ENCODE peak calls at places on chromosome 11, in five cellular contexts. One of them, this sample, is unnamed.

GRCh38 chr11:45304111-45304991 is 18.2 kb upstream of the SYT13 start:
- DNase-seq in cardiac fibroblast: no peak
- DNase-seq in activated T-helper 9 cell treated with anti-CD3 and anti-CD28 coated beads, Interleukin-2, amount 50 U/mL, for 16 hours: no peak
- DNase-seq in iris pigment epithelial cell: no peak
- DNase-seq in RPMI7951: no peak
- DNase-seq in this sample: no peak

GRCh38 chr11:15636520-15637065 is 521.9 kb downstream of the INSC start:
- DNase-seq in iris pigment epithelial cell: no peak
- DNase-seq in cardiac fibroblast: peak
- DNase-seq in activated T-helper 9 cell treated with anti-CD3 and anti-CD28 coated beads, Interleukin-2, amount 50 U/mL, for 16 hours: no peak
- DNase-seq in RPMI7951: no peak
- DNase-seq in this sample: no peak

GRCh38 chr11:10623797-10624761 is 55.6 kb upstream of the LYVE1 start:
- DNase-seq in activated T-helper 9 cell treated with anti-CD3 and anti-CD28 coated beads, Interleukin-2, amount 50 U/mL, for 16 hours: no peak
- DNase-seq in cardiac fibroblast: peak
- DNase-seq in iris pigment epithelial cell: peak
- DNase-seq in RPMI7951: peak
- DNase-seq in this sample: peak

GRCh38 chr11:68688881-68689280 is 4.5 kb downstream of the GAL start:
- DNase-seq in iris pigment epithelial cell: no peak
- DNase-seq in RPMI7951: no peak
- DNase-seq in cardiac fibroblast: no peak
- DNase-seq in activated T-helper 9 cell treated with anti-CD3 and anti-CD28 coated beads, Interleukin-2, amount 50 U/mL, for 16 hours: no peak
- DNase-seq in this sample: no peak

GRCh38 chr11:118807800-118808778 is 17.1 kb upstream of the DDX6 start:
- DNase-seq in iris pigment epithelial cell: no peak
- DNase-seq in cardiac fibroblast: no peak
- DNase-seq in RPMI7951: no peak
- DNase-seq in activated T-helper 9 cell treated with anti-CD3 and anti-CD28 coated beads, Interleukin-2, amount 50 U/mL, for 16 hours: no peak
- DNase-seq in this sample: no peak

GRCh38 chr11:86891020-86891419 is 64.2 kb downstream of the FZD4 start:
- DNase-seq in cardiac fibroblast: no peak
- DNase-seq in activated T-helper 9 cell treated with anti-CD3 and anti-CD28 coated beads, Interleukin-2, amount 50 U/mL, for 16 hours: no peak
- DNase-seq in iris pigment epithelial cell: no peak
- DNase-seq in RPMI7951: no peak
- DNase-seq in this sample: no peak

GRCh38 chr11:73140213-73141030 is 1.7 kb downstream of the FCHSD2 start:
- DNase-seq in RPMI7951: peak
- DNase-seq in cardiac fibroblast: peak
- DNase-seq in iris pigment epithelial cell: peak
- DNase-seq in activated T-helper 9 cell treated with anti-CD3 and anti-CD28 coated beads, Interleukin-2, amount 50 U/mL, for 16 hours: no peak
- DNase-seq in this sample: peak

GRCh38 chr11:44247508-44247907 is 62.4 kb downstream of the ALX4 start:
- DNase-seq in iris pigment epithelial cell: no peak
- DNase-seq in cardiac fibroblast: no peak
- DNase-seq in activated T-helper 9 cell treated with anti-CD3 and anti-CD28 coated beads, Interleukin-2, amount 50 U/mL, for 16 hours: no peak
- DNase-seq in RPMI7951: peak
- DNase-seq in this sample: no peak

GRCh38 chr11:131982154-131982553 is 611.7 kb downstream of the NTM start:
- DNase-seq in cardiac fibroblast: no peak
- DNase-seq in RPMI7951: no peak
- DNase-seq in iris pigment epithelial cell: no peak
- DNase-seq in activated T-helper 9 cell treated with anti-CD3 and anti-CD28 coated beads, Interleukin-2, amount 50 U/mL, for 16 hours: no peak
- DNase-seq in this sample: no peak

GRCh38 chr11:119844808-119845207 is 115.8 kb upstream of the NECTIN1 start:
- DNase-seq in activated T-helper 9 cell treated with anti-CD3 and anti-CD28 coated beads, Interleukin-2, amount 50 U/mL, for 16 hours: no peak
- DNase-seq in iris pigment epithelial cell: no peak
- DNase-seq in RPMI7951: no peak
- DNase-seq in cardiac fibroblast: no peak
- DNase-seq in this sample: no peak

GRCh38 chr11:75954039-75954438 is 139.0 kb downstream of the UVRAG start:
- DNase-seq in iris pigment epithelial cell: no peak
- DNase-seq in RPMI7951: no peak
- DNase-seq in activated T-helper 9 cell treated with anti-CD3 and anti-CD28 coated beads, Interleukin-2, amount 50 U/mL, for 16 hours: no peak
- DNase-seq in cardiac fibroblast: peak
- DNase-seq in this sample: peak

GRCh38 chr11:14593671-14594070 is 49.9 kb upstream of the PDE3B start:
- DNase-seq in activated T-helper 9 cell treated with anti-CD3 and anti-CD28 coated beads, Interleukin-2, amount 50 U/mL, for 16 hours: no peak
- DNase-seq in RPMI7951: no peak
- DNase-seq in cardiac fibroblast: no peak
- DNase-seq in iris pigment epithelial cell: no peak
- DNase-seq in this sample: no peak

GRCh38 chr11:123135863-123136446 is 59.1 kb downstream of the CLMP start:
- DNase-seq in cardiac fibroblast: no peak
- DNase-seq in iris pigment epithelial cell: no peak
- DNase-seq in activated T-helper 9 cell treated with anti-CD3 and anti-CD28 coated beads, Interleukin-2, amount 50 U/mL, for 16 hours: no peak
- DNase-seq in RPMI7951: no peak
- DNase-seq in this sample: no peak

GRCh38 chr11:73566422-73566821 is 31.5 kb downstream of the FAM168A start:
- DNase-seq in RPMI7951: no peak
- DNase-seq in iris pigment epithelial cell: peak
- DNase-seq in cardiac fibroblast: peak
- DNase-seq in activated T-helper 9 cell treated with anti-CD3 and anti-CD28 coated beads, Interleukin-2, amount 50 U/mL, for 16 hours: no peak
- DNase-seq in this sample: peak

GRCh38 chr11:69447786-69448185 is 33.7 kb upstream of the LINC01488 start:
- DNase-seq in activated T-helper 9 cell treated with anti-CD3 and anti-CD28 coated beads, Interleukin-2, amount 50 U/mL, for 16 hours: no peak
- DNase-seq in cardiac fibroblast: no peak
- DNase-seq in RPMI7951: peak
- DNase-seq in iris pigment epithelial cell: peak
- DNase-seq in this sample: peak

GRCh38 chr11:108697872-108698473 is 33.1 kb downstream of the DDX10 start:
- DNase-seq in cardiac fibroblast: peak
- DNase-seq in activated T-helper 9 cell treated with anti-CD3 and anti-CD28 coated beads, Interleukin-2, amount 50 U/mL, for 16 hours: no peak
- DNase-seq in iris pigment epithelial cell: peak
- DNase-seq in RPMI7951: peak
- DNase-seq in this sample: peak

GRCh38 chr11:27557223-27557622 is 50.7 kb upstream of the LIN7C start:
- DNase-seq in activated T-helper 9 cell treated with anti-CD3 and anti-CD28 coated beads, Interleukin-2, amount 50 U/mL, for 16 hours: no peak
- DNase-seq in iris pigment epithelial cell: peak
- DNase-seq in RPMI7951: no peak
- DNase-seq in cardiac fibroblast: no peak
- DNase-seq in this sample: no peak

GRCh38 chr11:114161486-114162250 is 102.2 kb downstream of the ZBTB16 start:
- DNase-seq in iris pigment epithelial cell: no peak
- DNase-seq in RPMI7951: no peak
- DNase-seq in cardiac fibroblast: no peak
- DNase-seq in activated T-helper 9 cell treated with anti-CD3 and anti-CD28 coated beads, Interleukin-2, amount 50 U/mL, for 16 hours: no peak
- DNase-seq in this sample: no peak

GRCh38 chr11:118615996-118616395 is 8.6 kb downstream of the PHLDB1 start:
- DNase-seq in activated T-helper 9 cell treated with anti-CD3 and anti-CD28 coated beads, Interleukin-2, amount 50 U/mL, for 16 hours: no peak
- DNase-seq in cardiac fibroblast: no peak
- DNase-seq in iris pigment epithelial cell: no peak
- DNase-seq in RPMI7951: no peak
- DNase-seq in this sample: no peak

GRCh38 chr11:2214527-2215229 is 43.1 kb upstream of the TH start:
- DNase-seq in cardiac fibroblast: no peak
- DNase-seq in RPMI7951: no peak
- DNase-seq in activated T-helper 9 cell treated with anti-CD3 and anti-CD28 coated beads, Interleukin-2, amount 50 U/mL, for 16 hours: no peak
- DNase-seq in iris pigment epithelial cell: no peak
- DNase-seq in this sample: no peak

GRCh38 chr11:126476977-126477376 is 121.5 kb downstream of the ST3GAL4 start:
- DNase-seq in activated T-helper 9 cell treated with anti-CD3 and anti-CD28 coated beads, Interleukin-2, amount 50 U/mL, for 16 hours: no peak
- DNase-seq in iris pigment epithelial cell: no peak
- DNase-seq in cardiac fibroblast: no peak
- DNase-seq in RPMI7951: no peak
- DNase-seq in this sample: no peak

GRCh38 chr11:112608466-112608865 is 347.8 kb upstream of the PLET1 start:
- DNase-seq in activated T-helper 9 cell treated with anti-CD3 and anti-CD28 coated beads, Interleukin-2, amount 50 U/mL, for 16 hours: no peak
- DNase-seq in RPMI7951: no peak
- DNase-seq in cardiac fibroblast: no peak
- DNase-seq in iris pigment epithelial cell: no peak
- DNase-seq in this sample: no peak

GRCh38 chr11:114075891-114076441 is 16.5 kb downstream of the ZBTB16 start:
- DNase-seq in RPMI7951: peak
- DNase-seq in cardiac fibroblast: peak
- DNase-seq in activated T-helper 9 cell treated with anti-CD3 and anti-CD28 coated beads, Interleukin-2, amount 50 U/mL, for 16 hours: peak
- DNase-seq in iris pigment epithelial cell: peak
- DNase-seq in this sample: peak

GRCh38 chr11:70089631-70090030 is 11.5 kb downstream of the ANO1 start:
- DNase-seq in cardiac fibroblast: no peak
- DNase-seq in activated T-helper 9 cell treated with anti-CD3 and anti-CD28 coated beads, Interleukin-2, amount 50 U/mL, for 16 hours: no peak
- DNase-seq in RPMI7951: peak
- DNase-seq in iris pigment epithelial cell: no peak
- DNase-seq in this sample: no peak

GRCh38 chr11:72641900-72642814 is 32.1 kb downstream of the PDE2A start:
- DNase-seq in iris pigment epithelial cell: no peak
- DNase-seq in activated T-helper 9 cell treated with anti-CD3 and anti-CD28 coated beads, Interleukin-2, amount 50 U/mL, for 16 hours: no peak
- DNase-seq in cardiac fibroblast: no peak
- DNase-seq in RPMI7951: peak
- DNase-seq in this sample: peak

This sample was measured in Daoy.